ENCODE peak calls at places on chromosome 3, in four cellular contexts. Y is breast epithelium, C is uterus, E is astrocyte of the cerebellum. V is an unnamed sample.

GRCh38 chr3:159989973-159990846 is 1.6 kb downstream of the IL12A start:
- DNase-seq in Y (no peak), C (no peak), E (no peak), V (no peak)

GRCh38 chr3:194871864-194872668 is 186.4 kb downstream of the FAM43A start:
- DNase-seq in Y (no peak), C (no peak), E (no peak), V (no peak)

GRCh38 chr3:84965141-84965540 is 6.4 kb downstream of the CADM2 start:
- DNase-seq in Y (no peak), C (no peak), E (peak), V (no peak)

GRCh38 chr3:156256945-156257344 is 136.6 kb downstream of the KCNAB1 start:
- DNase-seq in Y (no peak), C (no peak), E (no peak), V (no peak)

GRCh38 chr3:78919021-78919755 is 848.6 kb downstream of the ROBO1 start:
- DNase-seq in Y (no peak), C (no peak), E (no peak), V (peak)

GRCh38 chr3:35537265-35537664 is 102.1 kb upstream of the ARPP21 start:
- DNase-seq in Y (no peak), C (no peak), E (no peak), V (no peak)

GRCh38 chr3:151197981-151198767 is 4.8 kb downstream of the GPR171 start:
- DNase-seq in Y (no peak), C (no peak), E (no peak), V (no peak)

GRCh38 chr3:141928626-141929270 is 52.3 kb downstream of the ATP1B3 start:
- DNase-seq in Y (no peak), C (no peak), E (no peak), V (no peak)

GRCh38 chr3:61807865-61808276 is 246.5 kb downstream of the PTPRG start:
- DNase-seq in Y (no peak), C (no peak), E (peak), V (peak)

GRCh38 chr3:72818915-72819314 is 29.3 kb downstream of the SHQ1 start:
- DNase-seq in Y (no peak), C (no peak), E (no peak), V (no peak)

GRCh38 chr3:171234298-171235020 is 207.9 kb upstream of the SLC2A2 start:
- DNase-seq in Y (no peak), C (no peak), E (no peak), V (no peak)

GRCh38 chr3:37546876-37547275 is 314.8 kb upstream of the CTDSPL start:
- DNase-seq in Y (no peak), C (no peak), E (no peak), V (no peak)

GRCh38 chr3:167228135-167228534 is 152.0 kb downstream of the ZBBX start:
- DNase-seq in Y (no peak), C (no peak), E (peak), V (no peak)

GRCh38 chr3:52694528-52695189 is 8.8 kb downstream of the GNL3 start:
- DNase-seq in Y (no peak), C (no peak), E (no peak), V (no peak)

GRCh38 chr3:46721009-46721408 is 3.3 kb upstream of the PRSS50 start:
- DNase-seq in Y (no peak), C (no peak), E (no peak), V (no peak)

GRCh38 chr3:192449036-192449435 is 278.3 kb downstream of the FGF12 start:
- DNase-seq in Y (no peak), C (no peak), E (no peak), V (no peak)

GRCh38 chr3:69231929-69232437 is 109.6 kb upstream of the LMOD3 start:
- DNase-seq in Y (no peak), C (no peak), E (no peak), V (no peak)

GRCh38 chr3:105532251-105532650 is 165.5 kb downstream of the ALCAM start:
- DNase-seq in Y (no peak), C (no peak), E (no peak), V (no peak)

GRCh38 chr3:195441971-195442572 is 748 bp downstream of the ACAP2 start:
- DNase-seq in Y (no peak), C (peak), E (no peak), V (no peak)

GRCh38 chr3:35800960-35801459 is 161.7 kb downstream of the ARPP21 start:
- DNase-seq in Y (no peak), C (no peak), E (no peak), V (no peak)

GRCh38 chr3:13479332-13479581 is 849 bp upstream of the HDAC11 start:
- DNase-seq in Y (no peak), C (peak), E (no peak), V (no peak)

GRCh38 chr3:170622369-170623159 is 36.7 kb upstream of the SLC7A14 start:
- DNase-seq in Y (no peak), C (peak), E (no peak), V (peak)

GRCh38 chr3:8629151-8630021 is 15.2 kb downstream of the SSUH2 start:
- DNase-seq in Y (peak), C (no peak), E (peak), V (no peak)

GRCh38 chr3:171270541-171270940 is 189.7 kb downstream of the TNIK start:
- DNase-seq in Y (no peak), C (no peak), E (no peak), V (no peak)

GRCh38 chr3:146581080-146581601 is 24.0 kb downstream of the PLSCR5 start:
- DNase-seq in Y (no peak), C (no peak), E (no peak), V (no peak)

GRCh38 chr3:128313181-128313725 is 153.4 kb downstream of the DNAJB8 start:
- DNase-seq in Y (no peak), C (no peak), E (no peak), V (no peak)
- TF ChIP-seq CTCF in Y (no peak), C (no peak), E (no peak), V (no peak)

GRCh38 chr3:106827515-106828213 is 549.6 kb upstream of the CCDC54 start:
- DNase-seq in Y (no peak), C (no peak), E (no peak), V (no peak)
- H3K4me3 ChIP-seq in Y (no peak), C (no peak), E (no peak), V (no peak)

GRCh38 chr3:114155370-114155821 is 23.5 kb downstream of the DRD3 start:
- DNase-seq in Y (no peak), C (no peak), E (no peak), V (no peak)
- TF ChIP-seq CTCF in Y (no peak), C (no peak), E (peak), V (peak)

DNA sequence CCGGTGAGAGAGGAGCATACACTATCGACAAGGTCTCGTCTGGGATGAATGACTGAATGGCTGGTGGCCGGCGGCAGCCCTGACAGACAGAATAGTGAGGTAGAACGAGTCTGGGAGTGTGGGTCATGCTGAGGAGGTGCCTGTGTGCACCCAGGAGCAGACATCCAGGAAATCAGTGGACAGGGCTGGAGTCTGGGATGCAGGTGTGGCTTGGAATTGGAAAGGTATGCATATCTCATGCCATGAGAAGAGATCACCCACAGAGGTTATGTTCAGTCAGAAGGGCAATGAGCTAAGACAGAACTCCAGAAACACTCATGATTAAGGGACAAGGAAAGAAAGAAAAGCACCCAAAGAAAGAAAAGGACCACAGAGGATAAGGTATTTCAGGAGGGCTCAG is 20.8 kb downstream of the HACD2 start:
- DNase-seq in Y (no peak), C (no peak), E (no peak), V (no peak)
- H3K4me3 ChIP-seq in Y (no peak), C (no peak), E (no peak), V (no peak)

GRCh38 chr3:104206925-104207324 is 1159.8 kb upstream of the ALCAM start:
- DNase-seq in Y (no peak), C (no peak), E (no peak), V (no peak)
- TF ChIP-seq CTCF in Y (no peak), C (no peak), E (no peak), V (no peak)

GRCh38 chr3:41163399-41163798 is 35.9 kb upstream of the CTNNB1 start:
- DNase-seq in Y (no peak), C (no peak), E (no peak), V (no peak)

GRCh38 chr3:41158947-41159346 is 40.4 kb upstream of the CTNNB1 start:
- DNase-seq in Y (no peak), C (no peak), E (no peak), V (no peak)

GRCh38 chr3:41162981-41163380 is 36.3 kb upstream of the CTNNB1 start:
- DNase-seq in Y (no peak), C (no peak), E (no peak), V (no peak)

GRCh38 chr3:41162541-41162940 is 36.8 kb upstream of the CTNNB1 start:
- DNase-seq in Y (no peak), C (no peak), E (no peak), V (no peak)

GRCh38 chr3:41159581-41160189 is 39.6 kb upstream of the CTNNB1 start:
- DNase-seq in Y (no peak), C (no peak), E (no peak), V (no peak)
- H3K4me3 ChIP-seq in Y (no peak), C (no peak), E (no peak), V (no peak)

DNA sequence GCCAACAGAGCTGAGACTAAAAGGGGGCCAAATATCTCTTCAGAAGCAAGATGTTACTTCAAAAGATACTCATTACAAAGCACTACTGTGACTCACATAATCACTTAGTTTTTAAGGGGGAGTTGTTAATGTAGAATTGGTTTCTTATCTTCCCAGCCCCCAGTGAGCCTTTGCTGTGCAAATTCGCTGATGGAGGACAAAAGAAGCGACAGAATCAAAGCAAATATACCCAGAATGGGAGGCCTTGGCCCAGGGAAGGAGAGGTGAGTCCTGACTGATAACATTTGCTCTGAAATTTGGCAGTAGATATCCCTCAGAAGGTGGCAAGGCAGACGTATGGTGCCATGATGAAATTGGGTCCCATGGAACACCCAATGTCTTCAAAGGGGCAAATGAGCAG is 587.8 kb downstream of the RBMS3 start:
- DNase-seq in Y (no peak), C (no peak), E (no peak), V (no peak)
- TF ChIP-seq CTCF in Y (no peak), C (no peak), E (no peak), V (no peak)

GRCh38 chr3:119160815-119161214 is 12.6 kb upstream of the UPK1B start:
- DNase-seq in Y (no peak), C (no peak), E (no peak), V (no peak)
- H3K4me3 ChIP-seq in Y (no peak), C (no peak), E (no peak), V (no peak)

DNA sequence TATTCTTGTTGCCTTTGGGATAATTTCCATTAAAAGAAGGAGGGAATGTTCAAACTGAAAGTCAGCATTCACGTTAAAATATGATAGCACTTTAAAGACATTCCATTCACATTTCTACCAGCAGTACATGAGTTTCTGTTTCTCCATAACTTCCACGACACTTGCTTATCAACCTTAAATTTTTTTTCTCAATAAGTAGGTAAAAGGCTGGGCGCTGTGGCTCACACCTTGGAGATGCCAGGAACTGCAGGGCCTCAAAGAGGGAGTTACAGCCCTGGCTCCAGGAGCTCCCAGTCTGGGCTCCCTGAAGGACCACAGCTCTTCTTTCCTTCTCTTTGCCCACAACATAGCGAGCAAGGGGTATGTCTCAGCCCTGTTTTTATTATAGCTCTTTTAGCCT is 42.9 kb upstream of the PRR23C start:
- DNase-seq in Y (no peak), C (no peak), E (no peak), V (no peak)
- TF ChIP-seq CTCF in Y (no peak), C (no peak), E (no peak), V (no peak)

DNA sequence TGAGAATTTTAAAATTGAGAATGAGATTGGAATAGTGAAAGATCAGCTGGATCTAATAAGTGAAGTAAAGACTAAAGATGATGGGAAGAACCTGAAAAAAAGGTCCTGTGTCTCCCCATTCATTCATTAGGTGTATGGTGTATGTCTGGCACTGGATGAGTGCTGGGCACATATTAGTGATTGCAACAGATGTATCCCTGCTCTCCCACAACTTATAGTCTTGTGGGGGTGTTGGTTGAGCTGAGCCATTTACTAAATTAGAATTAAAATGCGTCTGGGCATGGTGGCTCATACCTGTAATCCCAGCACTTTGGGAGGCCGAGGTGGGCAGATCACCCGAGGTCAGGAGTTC is 31.2 kb downstream of the DAG1 start:
- DNase-seq in Y (no peak), C (no peak), E (no peak), V (no peak)
- H3K4me3 ChIP-seq in Y (no peak), C (no peak), E (no peak), V (no peak)